ENCODE peak calls at places on chromosomes 12 and 14, in six cellular contexts. S is AG04449; C is caudate nucleus; E is left ventricle myocardium inferior; A is HCT116; H is stimulated activated CD4-positive, alpha-beta T cell treated with anti-CD3 and anti-CD28 coated beads, Interleukin-12 subunit alpha, Interleukin-12 subunit beta, amount 100 ng/mL, for 48 hours. X is an unnamed sample.

GRCh38 chr12:6443361-6443983 is 1.3 kb upstream of the CD27 start:
- DNase-seq in S (no peak), C (no peak), E (no peak), A (no peak), H (no peak), X (no peak)

GRCh38 chr14:37246427-37246829 is 48.7 kb downstream of the MIPOL1 start:
- DNase-seq in S (peak), C (no peak), E (no peak), A (peak), H (peak), X (peak)

GRCh38 chr12:31585271-31585670 is 5.7 kb downstream of the DENND5B start:
- DNase-seq in S (peak), C (no peak), E (no peak), A (no peak), H (no peak), X (no peak)

GRCh38 chr12:58148405-58148804 is 207.0 kb downstream of the ATP23 start:
- DNase-seq in S (peak), C (no peak), E (no peak), A (peak), H (no peak), X (peak)

GRCh38 chr14:33509927-33510535 is 440.8 kb downstream of the EGLN3 start:
- DNase-seq in S (no peak), C (no peak), E (no peak), A (no peak), H (no peak), X (no peak)

GRCh38 chr14:28488658-28489057 is 277.9 kb upstream of the FOXG1 start:
- DNase-seq in S (no peak), C (no peak), E (no peak), A (no peak), H (no peak), X (no peak)

GRCh38 chr14:105487449-105487985 is 831 bp downstream of the CRIP1 start:
- DNase-seq in S (no peak), C (no peak), E (peak), A (no peak), H (no peak), X (no peak)

GRCh38 chr12:124391340-124392261 is 96.7 kb downstream of the RFLNA start:
- DNase-seq in S (no peak), C (no peak), E (peak), A (peak), H (peak), X (peak)

GRCh38 chr12:69897744-69898143 is 72.7 kb downstream of the MYRFL start:
- DNase-seq in S (no peak), C (no peak), E (peak), A (no peak), H (no peak), X (no peak)

GRCh38 chr14:54676822-54677708 is 110.1 kb downstream of the SAMD4A start:
- DNase-seq in S (peak), C (no peak), E (no peak), A (peak), H (no peak), X (no peak)

GRCh38 chr14:33016611-33017010 is 77.9 kb downstream of the NPAS3 start:
- DNase-seq in S (no peak), C (no peak), E (no peak), A (no peak), H (no peak), X (no peak)

GRCh38 chr14:49294736-49295135 is 291.4 kb downstream of the RPS29 start:
- DNase-seq in S (no peak), C (no peak), E (no peak), A (no peak), H (no peak), X (no peak)

GRCh38 chr14:22339277-22339676 is 249.7 kb downstream of the DAD1 start:
- DNase-seq in S (no peak), C (no peak), E (peak), A (no peak), H (no peak), X (no peak)

GRCh38 chr12:59329457-59329856 is 266.4 kb upstream of the SLC16A7 start:
- DNase-seq in S (no peak), C (no peak), E (no peak), A (no peak), H (no peak), X (no peak)

GRCh38 chr14:94320243-94320642 is 2.9 kb downstream of the SERPINA6 start:
- DNase-seq in S (no peak), C (no peak), E (no peak), A (no peak), H (no peak), X (peak)

GRCh38 chr12:16299403-16299802 is 21.9 kb upstream of the SLC15A5 start:
- DNase-seq in S (no peak), C (no peak), E (no peak), A (no peak), H (no peak), X (no peak)

GRCh38 chr14:79356040-79356439 is 855.3 kb downstream of the DIO2 start:
- DNase-seq in S (no peak), C (no peak), E (no peak), A (no peak), H (no peak), X (no peak)

GRCh38 chr12:105922670-105923102 is 216.1 kb downstream of the NUAK1 start:
- DNase-seq in S (peak), C (no peak), E (no peak), A (no peak), H (no peak), X (peak)

GRCh38 chr14:36052681-36053080 is 123.8 kb downstream of the PTCSC3 start:
- DNase-seq in S (no peak), C (no peak), E (no peak), A (no peak), H (no peak), X (no peak)

GRCh38 chr12:89349814-89350213 is 2.5 kb downstream of the DUSP6 start:
- DNase-seq in S (no peak), C (no peak), E (no peak), A (no peak), H (no peak), X (peak)

GRCh38 chr12:121248611-121249010 is 38.7 kb downstream of the P2RX4 start:
- DNase-seq in S (no peak), C (no peak), E (no peak), A (no peak), H (no peak), X (no peak)

GRCh38 chr12:91434081-91434480 is 251.5 kb upstream of the DCN start:
- DNase-seq in S (no peak), C (no peak), E (no peak), A (no peak), H (no peak), X (peak)

GRCh38 chr12:12872934-12873275 is 18.5 kb upstream of the GPRC5A start:
- DNase-seq in S (no peak), C (no peak), E (no peak), A (peak), H (no peak), X (no peak)

GRCh38 chr14:104345316-104346111 is 207.1 kb downstream of the KIF26A start:
- DNase-seq in S (no peak), C (no peak), E (no peak), A (no peak), H (no peak), X (peak)

GRCh38 chr14:32633930-32634329 is 304.7 kb upstream of the NPAS3 start:
- DNase-seq in S (no peak), C (no peak), E (no peak), A (no peak), H (no peak), X (no peak)

GRCh38 chr12:40801861-40802260 is 109.6 kb downstream of the CNTN1 start:
- DNase-seq in S (no peak), C (no peak), E (no peak), A (no peak), H (no peak), X (no peak)

GRCh38 chr12:129119537-129119936 is 266.3 kb downstream of the GLT1D1 start:
- DNase-seq in S (no peak), C (no peak), E (no peak), A (no peak), H (no peak), X (no peak)

GRCh38 chr14:66680216-66680615 is 172.3 kb downstream of the GPHN start:
- DNase-seq in S (no peak), C (no peak), E (no peak), A (no peak), H (no peak), X (no peak)

GRCh38 chr12:23004473-23005020 is 379.6 kb downstream of the ETNK1 start:
- DNase-seq in S (no peak), C (no peak), E (no peak), A (no peak), H (no peak), X (no peak)

GRCh38 chr12:51868821-51869489 is 18.9 kb upstream of the ANKRD33 start:
- DNase-seq in S (no peak), C (no peak), E (no peak), A (no peak), H (no peak), X (no peak)

GRCh38 chr12:93751864-93752610 is 74.9 kb downstream of the CRADD start:
- DNase-seq in S (peak), C (no peak), E (no peak), A (no peak), H (no peak), X (no peak)

GRCh38 chr12:1801285-1801975 is 18.9 kb upstream of the LRTM2 start:
- DNase-seq in S (no peak), C (no peak), E (no peak), A (no peak), H (no peak), X (no peak)

GRCh38 chr12:67677166-67677565 is 28.6 kb downstream of the DYRK2 start:
- DNase-seq in S (no peak), C (no peak), E (no peak), A (no peak), H (no peak), X (no peak)

GRCh38 chr14:103418508-103418818 is 33.2 kb downstream of the MARK3 start:
- DNase-seq in S (peak), C (no peak), E (no peak), A (no peak), H (peak), X (no peak)

GRCh38 chr14:63928744-63929174 is 76.0 kb downstream of the SYNE2 start:
- DNase-seq in S (no peak), C (no peak), E (no peak), A (no peak), H (no peak), X (no peak)

GRCh38 chr12:115599251-115599811 is 678.2 kb downstream of the MED13L start:
- DNase-seq in S (no peak), C (no peak), E (peak), A (no peak), H (no peak), X (peak)

GRCh38 chr12:100404769-100405407 is 48.0 kb downstream of the SLC17A8 start:
- DNase-seq in S (no peak), C (no peak), E (no peak), A (peak), H (peak), X (no peak)

GRCh38 chr12:50220357-50221061 is 53.3 kb upstream of the CERS5 start:
- DNase-seq in S (no peak), C (no peak), E (no peak), A (no peak), H (peak), X (no peak)

GRCh38 chr12:27123642-27124041 is 41.3 kb upstream of the C12orf71 start:
- DNase-seq in S (no peak), C (no peak), E (no peak), A (no peak), H (no peak), X (no peak)

GRCh38 chr14:102020058-102020971 is 55.9 kb downstream of the DYNC1H1 start:
- DNase-seq in S (peak), C (no peak), E (no peak), A (no peak), H (peak), X (no peak)